ENCODE peak calls at places on chromosomes 4 and X, in four cellular contexts. One of them, this sample, is unnamed.

GRCh38 chrX:79413009-79413408 is 45.9 kb upstream of the ITM2A start:
- DNase-seq in MM.1S: peak; percentile 61
- DNase-seq in GM23338: peak; percentile 29
- DNase-seq in HepG2: peak; percentile 0
- DNase-seq in this sample: peak; percentile 19

GRCh38 chr4:84681488-84682274 is 98.8 kb downstream of the CDS1 start:
- DNase-seq in MM.1S: peak; percentile 7
- DNase-seq in HepG2: peak; percentile 38
- DNase-seq in GM23338: no peak
- DNase-seq in this sample: peak; percentile 78

GRCh38 chrX:11968470-11968869 is 169.8 kb upstream of the FRMPD4 start:
- DNase-seq in GM23338: peak; percentile 17
- DNase-seq in MM.1S: no peak
- DNase-seq in HepG2: peak; percentile 1
- DNase-seq in this sample: no peak

GRCh38 chr4:140037353-140038030 is 116.5 kb downstream of the MAML3 start:
- DNase-seq in MM.1S: no peak
- DNase-seq in HepG2: peak; percentile 77
- DNase-seq in GM23338: no peak
- DNase-seq in this sample: peak; percentile 94

GRCh38 chrX:94721386-94721785 is 1047.4 kb downstream of the FAM133A start:
- DNase-seq in GM23338: no peak
- DNase-seq in MM.1S: no peak
- DNase-seq in HepG2: no peak
- DNase-seq in this sample: no peak

GRCh38 chr4:107018336-107018735 is 17.8 kb downstream of the DKK2 start:
- DNase-seq in GM23338: no peak
- DNase-seq in MM.1S: no peak
- DNase-seq in HepG2: no peak
- DNase-seq in this sample: peak; percentile 6

GRCh38 chrX:10612215-10612614 is 8.2 kb downstream of the MID1 start:
- DNase-seq in HepG2: no peak
- DNase-seq in GM23338: no peak
- DNase-seq in MM.1S: no peak
- DNase-seq in this sample: peak; percentile 69

GRCh38 chr4:153750197-153750817 is 9.5 kb downstream of the RNF175 start:
- DNase-seq in MM.1S: peak; percentile 71
- DNase-seq in GM23338: peak; percentile 95
- DNase-seq in HepG2: peak; percentile 61
- DNase-seq in this sample: peak; percentile 78

GRCh38 chrX:40146471-40147398 is 49.0 kb upstream of the BCOR start:
- DNase-seq in MM.1S: no peak
- DNase-seq in GM23338: peak; percentile 62
- DNase-seq in HepG2: no peak
- DNase-seq in this sample: peak; percentile 67
- TF ChIP-seq EZH2 in MM.1S: no peak
- TF ChIP-seq EZH2 in GM23338: peak; percentile 54
- TF ChIP-seq EZH2 in HepG2: no peak
- TF ChIP-seq EZH2 in this sample: no peak

GRCh38 chrX:129981207-129981553 is 1.3 kb upstream of the BCORL1 start:
- DNase-seq in HepG2: no peak
- DNase-seq in MM.1S: no peak
- DNase-seq in GM23338: no peak
- DNase-seq in this sample: no peak
- TF ChIP-seq EZH2 in HepG2: no peak
- TF ChIP-seq EZH2 in MM.1S: no peak
- TF ChIP-seq EZH2 in GM23338: peak; percentile 54
- TF ChIP-seq EZH2 in this sample: no peak

GRCh38 chr4:13546855-13547562 is 2.7 kb upstream of the NKX3-2 start:
- DNase-seq in GM23338: peak; percentile 80
- DNase-seq in MM.1S: no peak
- DNase-seq in HepG2: no peak
- DNase-seq in this sample: no peak
- TF ChIP-seq EZH2 in GM23338: peak; percentile 96
- TF ChIP-seq EZH2 in MM.1S: no peak
- TF ChIP-seq EZH2 in HepG2: peak; percentile 38
- TF ChIP-seq EZH2 in this sample: peak; percentile 98

GRCh38 chrX:104253567-104254441 is 929 bp downstream of the ESX1 start:
- DNase-seq in MM.1S: no peak
- DNase-seq in HepG2: no peak
- DNase-seq in GM23338: peak; percentile 64
- DNase-seq in this sample: peak; percentile 6
- TF ChIP-seq EZH2 in MM.1S: no peak
- TF ChIP-seq EZH2 in HepG2: no peak
- TF ChIP-seq EZH2 in GM23338: peak; percentile 39
- TF ChIP-seq EZH2 in this sample: peak; percentile 39

GRCh38 chr4:182447938-182448280 is 204.7 kb downstream of the TENM3 start:
- DNase-seq in HepG2: no peak
- DNase-seq in MM.1S: no peak
- DNase-seq in GM23338: no peak
- DNase-seq in this sample: peak; percentile 36
- TF ChIP-seq EZH2 in HepG2: no peak
- TF ChIP-seq EZH2 in MM.1S: no peak
- TF ChIP-seq EZH2 in GM23338: no peak
- TF ChIP-seq EZH2 in this sample: no peak

GRCh38 chr4:54103190-54103574 is 3.2 kb downstream of the GSX2 start:
- DNase-seq in GM23338: peak; percentile 58
- DNase-seq in MM.1S: no peak
- DNase-seq in HepG2: no peak
- DNase-seq in this sample: no peak
- TF ChIP-seq EZH2 in GM23338: peak; percentile 37
- TF ChIP-seq EZH2 in MM.1S: no peak
- TF ChIP-seq EZH2 in HepG2: no peak
- TF ChIP-seq EZH2 in this sample: no peak

GRCh38 chr4:108168213-108168671 is 490 bp downstream of the LEF1 start:
- DNase-seq in GM23338: no peak
- DNase-seq in MM.1S: peak; percentile 27
- DNase-seq in HepG2: no peak
- DNase-seq in this sample: peak; percentile 45

GRCh38 chr4:108165601-108166000 is 3.1 kb downstream of the LEF1 start:
- DNase-seq in GM23338: no peak
- DNase-seq in MM.1S: no peak
- DNase-seq in HepG2: no peak
- DNase-seq in this sample: no peak

GRCh38 chr4:108166038-108166437 is 2.7 kb downstream of the LEF1 start:
- DNase-seq in HepG2: no peak
- DNase-seq in GM23338: peak; percentile 32
- DNase-seq in MM.1S: peak; percentile 33
- DNase-seq in this sample: no peak

GRCh38 chr4:108168672-108169562 is at the start of gene LEF1:
- DNase-seq in GM23338: peak; percentile 84
- DNase-seq in HepG2: no peak
- DNase-seq in MM.1S: peak; percentile 90
- DNase-seq in this sample: peak; percentile 51

DNA sequence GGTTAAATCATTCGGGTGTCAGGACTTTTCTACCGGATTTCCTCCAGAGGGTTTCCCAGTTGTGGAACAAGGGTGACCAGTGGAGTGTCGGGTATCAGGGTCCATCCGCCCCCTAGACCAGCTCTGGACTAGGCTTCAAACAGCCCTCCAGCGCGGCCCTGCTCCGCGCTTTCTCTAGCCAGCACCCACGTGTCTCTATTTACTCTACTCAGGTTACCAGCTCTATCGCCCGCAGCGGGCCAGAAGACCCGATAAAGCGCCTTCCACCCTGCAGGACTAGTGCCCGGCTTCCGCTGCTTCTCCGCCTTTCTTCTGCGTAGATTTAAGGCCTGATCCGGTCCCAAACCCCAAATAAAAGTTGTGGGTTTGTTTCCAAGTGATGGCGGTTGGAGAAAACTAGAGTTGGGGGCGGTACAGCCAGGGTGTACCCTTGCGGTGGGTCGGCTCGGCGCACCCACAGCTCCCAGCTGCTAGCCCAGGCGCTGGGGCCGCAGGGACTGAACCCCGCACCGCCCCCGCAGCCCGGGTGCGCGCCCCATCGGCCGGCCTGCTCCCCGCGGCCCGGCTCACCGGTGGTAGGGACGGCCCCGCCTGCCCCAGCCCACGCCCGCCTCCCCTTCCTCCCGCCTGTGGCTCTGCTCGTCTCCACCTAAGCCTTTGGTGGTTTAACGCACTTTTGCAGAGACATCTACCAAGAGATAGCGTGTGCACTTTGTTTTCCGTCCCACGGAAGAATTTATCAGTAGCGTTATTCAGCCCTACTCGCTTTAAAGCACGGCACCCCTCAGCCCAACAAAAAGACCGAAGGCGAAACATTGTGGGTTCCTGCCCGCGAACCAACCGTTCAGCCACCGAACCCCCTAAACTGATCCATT is 2.1 kb downstream of the LEF1 start:
- DNase-seq in HepG2: peak; percentile 10
- DNase-seq in GM23338: peak; percentile 94
- DNase-seq in MM.1S: peak; percentile 72
- DNase-seq in this sample: no peak
- TF ChIP-seq EZH2 in HepG2: peak; percentile 38
- TF ChIP-seq EZH2 in GM23338: peak; percentile 25
- TF ChIP-seq EZH2 in MM.1S: no peak
- TF ChIP-seq EZH2 in this sample: peak; percentile 68

DNA sequence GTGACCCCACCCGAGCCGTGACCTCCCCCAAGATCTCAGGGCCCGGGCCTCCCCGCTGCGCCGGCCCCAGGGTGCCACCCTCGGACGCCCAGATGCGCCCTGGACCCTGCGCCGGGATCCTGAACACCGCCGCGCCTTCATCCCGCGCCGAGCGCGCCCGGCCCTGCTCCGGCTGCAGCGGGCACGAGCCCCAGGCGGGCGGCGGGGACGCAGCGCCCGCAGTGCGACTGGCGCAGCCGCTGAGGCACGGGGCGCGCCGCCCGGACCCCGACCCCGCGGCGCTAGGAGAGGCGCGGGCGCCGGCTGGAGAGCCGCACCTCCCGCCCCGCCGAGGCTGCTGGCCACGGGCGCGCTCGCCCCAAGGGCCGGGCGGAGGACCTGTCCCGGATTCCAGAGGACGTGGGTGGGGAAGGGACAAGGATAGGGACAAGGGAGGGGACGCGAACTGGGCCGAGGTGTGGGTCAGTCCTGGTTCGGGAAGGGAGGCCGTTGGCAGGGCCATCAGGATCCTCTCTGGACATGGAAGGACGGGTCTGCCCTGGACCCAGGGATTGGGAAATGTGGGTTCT is 1.2 kb downstream of the ZFYVE28 start:
- DNase-seq in GM23338: peak; percentile 62
- DNase-seq in MM.1S: no peak
- DNase-seq in HepG2: no peak
- DNase-seq in this sample: peak; percentile 45
- TF ChIP-seq EZH2 in GM23338: no peak
- TF ChIP-seq EZH2 in MM.1S: no peak
- TF ChIP-seq EZH2 in HepG2: peak; percentile 62
- TF ChIP-seq EZH2 in this sample: no peak

GRCh38 chr4:13367244-13367643 is 116.9 kb downstream of the RAB28 start:
- DNase-seq in MM.1S: no peak
- DNase-seq in HepG2: peak; percentile 43
- DNase-seq in GM23338: no peak
- DNase-seq in this sample: no peak
- TF ChIP-seq EZH2 in MM.1S: no peak
- TF ChIP-seq EZH2 in HepG2: no peak
- TF ChIP-seq EZH2 in GM23338: no peak
- TF ChIP-seq EZH2 in this sample: no peak

DNA sequence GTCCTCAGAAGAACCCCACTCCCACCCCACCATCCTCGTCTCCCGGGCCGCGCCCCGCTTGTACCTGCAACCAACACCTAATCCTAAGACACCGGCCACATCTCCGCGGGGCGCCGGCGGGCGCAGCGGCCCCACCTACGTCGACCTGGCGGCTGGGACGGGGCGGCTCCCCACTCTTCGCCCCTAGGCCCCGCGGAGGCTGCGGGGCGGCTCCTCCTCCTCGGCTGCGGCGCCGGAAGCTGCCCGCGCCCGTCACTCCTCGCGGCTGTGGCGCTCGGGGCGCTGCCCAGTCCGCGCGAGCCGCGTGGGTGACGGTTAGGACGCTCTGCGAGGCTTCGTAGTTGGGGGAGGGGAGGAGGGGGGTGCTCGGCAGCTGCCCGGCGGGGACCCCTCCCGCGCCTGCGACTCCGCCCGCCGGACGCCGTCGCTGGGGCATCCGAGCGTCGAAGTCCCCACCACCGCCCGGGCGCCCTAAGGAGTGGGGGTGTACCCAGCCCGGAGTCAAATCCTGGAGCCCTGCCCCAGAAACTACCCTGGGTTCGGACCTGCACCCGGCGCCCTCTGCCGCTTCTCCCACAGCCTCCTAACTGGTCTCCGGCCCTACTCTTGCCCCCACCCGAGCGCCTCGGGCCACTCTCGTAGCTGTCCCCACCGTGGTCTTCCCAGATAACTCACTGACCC is at the start of gene CCDC158:
- DNase-seq in GM23338: peak; percentile 50
- DNase-seq in HepG2: no peak
- DNase-seq in MM.1S: no peak
- DNase-seq in this sample: peak; percentile 67
- TF ChIP-seq EZH2 in GM23338: no peak
- TF ChIP-seq EZH2 in HepG2: no peak
- TF ChIP-seq EZH2 in MM.1S: no peak
- TF ChIP-seq EZH2 in this sample: no peak